ENCODE peak calls at places on chromosomes 3 and 15, in seven cellular contexts. J, Z, Q, D, T, C and R are unnamed samples.

GRCh38 chr3:14757153-14757700 is 61.5 kb upstream of the FGD5 start:
- DNase-seq in J (no peak), Z (no peak), Q (no peak), D (no peak), T (no peak), C (no peak), R (no peak)

GRCh38 chr3:19931180-19931692 is 2.8 kb downstream of the EFHB start:
- DNase-seq in J (no peak), Z (no peak), Q (peak; percentile 79), D (no peak), T (no peak), C (no peak), R (peak; percentile 56)

GRCh38 chr3:134885877-134886621 is 91.0 kb downstream of the EPHB1 start:
- DNase-seq in J (no peak), Z (no peak), Q (peak; percentile 73), D (no peak), T (no peak), C (no peak), R (peak; percentile 54)

GRCh38 chr3:127700406-127700805 is 27.7 kb downstream of the ABTB1 start:
- DNase-seq in J (no peak), Z (no peak), Q (no peak), D (no peak), T (no peak), C (no peak), R (no peak)

GRCh38 chr15:52078876-52079700 is 33.5 kb downstream of the BCL2L10 start:
- DNase-seq in J (peak; percentile 75), Z (peak; percentile 65), Q (peak; percentile 87), D (peak; percentile 65), T (peak; percentile 71), C (peak; percentile 69), R (peak; percentile 70)

GRCh38 chr3:73563896-73564582 is 60.7 kb downstream of the PDZRN3 start:
- DNase-seq in J (no peak), Z (no peak), Q (no peak), D (no peak), T (no peak), C (no peak), R (no peak)

GRCh38 chr3:196454935-196455334 is 22.7 kb upstream of the UBXN7 start:
- DNase-seq in J (no peak), Z (peak; percentile 26), Q (no peak), D (no peak), T (no peak), C (no peak), R (no peak)

GRCh38 chr3:134211797-134212196 is 38.9 kb downstream of the RYK start:
- DNase-seq in J (peak; percentile 15), Z (peak; percentile 74), Q (peak; percentile 62), D (no peak), T (peak; percentile 37), C (no peak), R (peak; percentile 36)

GRCh38 chr3:46947981-46948791 is 28.4 kb downstream of the CCDC12 start:
- DNase-seq in J (no peak), Z (peak; percentile 90), Q (peak; percentile 26), D (no peak), T (no peak), C (no peak), R (no peak)

GRCh38 chr15:68888419-68888818 is 41.9 kb upstream of the SPESP1 start:
- DNase-seq in J (no peak), Z (no peak), Q (no peak), D (no peak), T (no peak), C (no peak), R (peak; percentile 22)

GRCh38 chr3:128481438-128481942 is 11.5 kb downstream of the GATA2 start:
- DNase-seq in J (no peak), Z (no peak), Q (no peak), D (no peak), T (no peak), C (no peak), R (no peak)

GRCh38 chr3:11770477-11771381 is 76.0 kb downstream of the TAMM41 start:
- DNase-seq in J (peak; percentile 62), Z (peak; percentile 93), Q (peak; percentile 85), D (peak; percentile 41), T (peak; percentile 18), C (peak; percentile 33), R (peak; percentile 90)

GRCh38 chr3:57179580-57180410 is 14.6 kb upstream of the IL17RD start:
- DNase-seq in J (no peak), Z (peak; percentile 53), Q (peak; percentile 37), D (no peak), T (no peak), C (no peak), R (no peak)

GRCh38 chr3:155411500-155412223 is 118.2 kb upstream of the STRIT1 start:
- DNase-seq in J (no peak), Z (no peak), Q (peak; percentile 10), D (no peak), T (no peak), C (no peak), R (no peak)

GRCh38 chr3:182000454-182000853 is 288.7 kb downstream of the SOX2 start:
- DNase-seq in J (no peak), Z (no peak), Q (no peak), D (no peak), T (no peak), C (no peak), R (no peak)

GRCh38 chr3:188656196-188656982 is 502.4 kb downstream of the LPP start:
- DNase-seq in J (no peak), Z (peak; percentile 61), Q (no peak), D (no peak), T (no peak), C (no peak), R (no peak)

GRCh38 chr3:190737451-190737850 is 125.0 kb downstream of the GMNC start:
- DNase-seq in J (no peak), Z (no peak), Q (no peak), D (no peak), T (no peak), C (no peak), R (no peak)

GRCh38 chr15:47718474-47719440 is 1.5 kb downstream of the SEMA6D start:
- DNase-seq in J (no peak), Z (no peak), Q (no peak), D (no peak), T (no peak), C (peak; percentile 45), R (no peak)

GRCh38 chr3:47666118-47666517 is 87.5 kb upstream of the CSPG5 start:
- DNase-seq in J (no peak), Z (no peak), Q (no peak), D (no peak), T (no peak), C (no peak), R (no peak)

GRCh38 chr3:194267744-194268658 is 83.1 kb downstream of the CPN2 start:
- DNase-seq in J (no peak), Z (no peak), Q (no peak), D (peak; percentile 20), T (no peak), C (peak; percentile 70), R (no peak)

GRCh38 chr15:98968576-98968975 is 39.0 kb downstream of the PGPEP1L start:
- DNase-seq in J (no peak), Z (no peak), Q (no peak), D (no peak), T (no peak), C (no peak), R (no peak)

GRCh38 chr3:23455084-23455483 is 252.0 kb downstream of the UBE2E2 start:
- DNase-seq in J (no peak), Z (peak; percentile 87), Q (no peak), D (no peak), T (peak; percentile 2), C (no peak), R (no peak)

GRCh38 chr15:66873856-66874255 is 171.8 kb downstream of the SMAD6 start:
- DNase-seq in J (no peak), Z (no peak), Q (no peak), D (no peak), T (no peak), C (no peak), R (no peak)

GRCh38 chr15:70277556-70277955 is 179.8 kb upstream of the TLE3 start:
- DNase-seq in J (no peak), Z (no peak), Q (no peak), D (no peak), T (no peak), C (no peak), R (no peak)

GRCh38 chr3:127264292-127264691 is 23.6 kb downstream of the PRR20G start:
- DNase-seq in J (no peak), Z (peak; percentile 5), Q (no peak), D (no peak), T (no peak), C (no peak), R (peak; percentile 4)

GRCh38 chr15:70430029-70430428 is 332.3 kb upstream of the TLE3 start:
- DNase-seq in J (no peak), Z (peak; percentile 91), Q (no peak), D (peak; percentile 48), T (no peak), C (no peak), R (no peak)

GRCh38 chr15:99996667-99997066 is 263.4 kb upstream of the LYSMD4 start:
- DNase-seq in J (no peak), Z (no peak), Q (no peak), D (no peak), T (no peak), C (no peak), R (no peak)

GRCh38 chr3:31561891-31562290 is 29.2 kb downstream of the STT3B start:
- DNase-seq in J (no peak), Z (no peak), Q (no peak), D (no peak), T (no peak), C (no peak), R (no peak)

GRCh38 chr15:94387854-94388441 is 156.6 kb downstream of the MCTP2 start:
- DNase-seq in J (no peak), Z (no peak), Q (peak; percentile 6), D (no peak), T (no peak), C (no peak), R (no peak)

GRCh38 chr3:3662610-3663009 is 136.6 kb upstream of the LRRN1 start:
- DNase-seq in J (no peak), Z (no peak), Q (no peak), D (no peak), T (no peak), C (no peak), R (no peak)

GRCh38 chr15:71508081-71508682 is 302.2 kb upstream of the NR2E3 start:
- DNase-seq in J (no peak), Z (no peak), Q (peak; percentile 84), D (no peak), T (no peak), C (no peak), R (peak; percentile 51)